ENCODE peak calls at places on chromosomes 1 and 21, in four cellular contexts. Y is CD4-positive, alpha-beta T cell; D is cardiac muscle cell; M is AG04450. T is an unnamed sample.

GRCh38 chr1:240462766-240463410 is 149.1 kb downstream of the GREM2 start:
- DNase-seq in Y (no peak), D (peak; percentile 13), M (no peak), T (peak; percentile 96)

GRCh38 chr1:205317311-205317917 is 4.1 kb downstream of the NUAK2 start:
- DNase-seq in Y (no peak), D (peak; percentile 55), M (no peak), T (no peak)

GRCh38 chr1:61207416-61207815 is 125.1 kb downstream of the NFIA start:
- DNase-seq in Y (no peak), D (no peak), M (no peak), T (no peak)

GRCh38 chr1:219160942-219161341 is 12.7 kb upstream of the LYPLAL1 start:
- DNase-seq in Y (no peak), D (no peak), M (no peak), T (peak; percentile 88)

GRCh38 chr1:2400576-2400909 is 8.9 kb downstream of the RER1 start:
- DNase-seq in Y (no peak), D (no peak), M (no peak), T (no peak)

GRCh38 chr1:118184737-118185082 is 318 bp downstream of the SPAG17 start:
- DNase-seq in Y (no peak), D (no peak), M (no peak), T (no peak)

GRCh38 chr1:78716186-78716585 is 66.6 kb downstream of the IFI44 start:
- DNase-seq in Y (no peak), D (peak; percentile 42), M (no peak), T (no peak)

GRCh38 chr1:23177438-23178380 is 9.1 kb upstream of the LUZP1 start:
- DNase-seq in Y (peak; percentile 58), D (peak; percentile 94), M (no peak), T (no peak)

GRCh38 chr21:45699251-45699942 is 55.9 kb downstream of the PCBP3 start:
- DNase-seq in Y (no peak), D (no peak), M (no peak), T (no peak)

GRCh38 chr1:238648756-238649155 is 737.6 kb upstream of the CHRM3 start:
- DNase-seq in Y (no peak), D (peak; percentile 21), M (no peak), T (no peak)

GRCh38 chr1:22709891-22710687 is 550 bp upstream of the EPHB2 start:
- DNase-seq in Y (peak; percentile 19), D (peak; percentile 85), M (no peak), T (no peak)

GRCh38 chr1:32759521-32759980 is 57.0 kb upstream of the SYNC start:
- DNase-seq in Y (no peak), D (no peak), M (no peak), T (no peak)

GRCh38 chr1:181104042-181104789 is 15.7 kb downstream of the IER5 start:
- DNase-seq in Y (no peak), D (peak; percentile 36), M (no peak), T (no peak)

GRCh38 chr1:206429421-206429820 is 40.9 kb upstream of the IKBKE start:
- DNase-seq in Y (no peak), D (no peak), M (no peak), T (no peak)

GRCh38 chr21:46161180-46161799 is 5.9 kb upstream of the FTCD start:
- DNase-seq in Y (no peak), D (no peak), M (no peak), T (no peak)

GRCh38 chr1:233518344-233518743 is 95.6 kb upstream of the KCNK1 start:
- DNase-seq in Y (no peak), D (peak; percentile 11), M (no peak), T (peak; percentile 45)

T was measured in NCI-H460.